ENCODE peak calls at places on chromosomes 4 and X, in ten cellular contexts. R is sigmoid colon, U is AG04450, D is right atrium auricular region, G is lung, Q is heart right ventricle, P is tibial artery, L is cardiac muscle cell, T is neural progenitor cell, F is suprapubic skin. J is an unnamed sample.

GRCh38 chr4:82780398-82781231 is 18.0 kb downstream of the SCD5 start:
- DNase-seq in R (peak), U (no peak), D (peak), G (peak), Q (peak), P (peak), L (peak), T (no peak), F (no peak), J (peak)

GRCh38 chrX:7168366-7168765 is 20.4 kb upstream of the PUDP start:
- DNase-seq in R (no peak), U (no peak), D (no peak), G (no peak), Q (no peak), P (no peak), L (no peak), T (no peak), F (no peak), J (no peak)

GRCh38 chrX:13250831-13251612 is 68.8 kb downstream of the ATXN3L start:
- DNase-seq in R (peak), U (peak), D (peak), G (no peak), Q (peak), P (peak), L (no peak), T (no peak), F (no peak), J (no peak)

GRCh38 chrX:123169247-123169901 is 14.7 kb upstream of the GRIA3 start:
- DNase-seq in R (no peak), U (no peak), D (no peak), G (no peak), Q (no peak), P (no peak), L (no peak), T (no peak), F (no peak), J (no peak)

GRCh38 chr4:79650794-79651431 is 242.9 kb upstream of the GK2 start:
- DNase-seq in R (no peak), U (peak), D (no peak), G (no peak), Q (no peak), P (no peak), L (no peak), T (no peak), F (no peak), J (no peak)

GRCh38 chr4:137543198-137543597 is 10.9 kb upstream of the PCDH18 start:
- DNase-seq in R (no peak), U (no peak), D (no peak), G (no peak), Q (no peak), P (no peak), L (no peak), T (peak), F (no peak), J (no peak)

GRCh38 chr4:178086324-178086723 is 644.1 kb upstream of the AGA start:
- DNase-seq in R (no peak), U (no peak), D (no peak), G (no peak), Q (no peak), P (no peak), L (peak), T (peak), F (no peak), J (no peak)

GRCh38 chr4:54378461-54378860 is 149.4 kb downstream of the PDGFRA start:
- DNase-seq in R (no peak), U (no peak), D (no peak), G (no peak), Q (no peak), P (no peak), L (no peak), T (no peak), F (no peak), J (no peak)

GRCh38 chr4:90187148-90187884 is 60.1 kb downstream of the CCSER1 start:
- DNase-seq in R (no peak), U (no peak), D (no peak), G (no peak), Q (no peak), P (no peak), L (no peak), T (no peak), F (no peak), J (no peak)

GRCh38 chr4:152590179-152591031 is 54.5 kb upstream of the FBXW7 start:
- DNase-seq in R (peak), U (peak), D (no peak), G (no peak), Q (no peak), P (no peak), L (no peak), T (no peak), F (no peak), J (no peak)

GRCh38 chr4:185773419-185773818 is 38.6 kb downstream of the SORBS2 start:
- DNase-seq in R (peak), U (no peak), D (no peak), G (no peak), Q (peak), P (peak), L (peak), T (peak), F (no peak), J (no peak)

GRCh38 chr4:113781439-113782040 is 20.0 kb upstream of the CAMK2D start:
- DNase-seq in R (no peak), U (no peak), D (no peak), G (no peak), Q (no peak), P (no peak), L (peak), T (peak), F (no peak), J (no peak)

GRCh38 chrX:33194289-33194688 is 17.1 kb downstream of the DMD start:
- DNase-seq in R (no peak), U (no peak), D (no peak), G (no peak), Q (no peak), P (no peak), L (no peak), T (no peak), F (no peak), J (no peak)

GRCh38 chr4:2862528-2862927 is 18.9 kb downstream of the ADD1 start:
- DNase-seq in R (no peak), U (no peak), D (no peak), G (no peak), Q (no peak), P (no peak), L (no peak), T (peak), F (no peak), J (no peak)

GRCh38 chrX:1656379-1656778 is 41.5 kb downstream of the ASMT start:
- DNase-seq in R (no peak), U (no peak), D (no peak), G (no peak), Q (no peak), P (no peak), L (no peak), T (no peak), F (no peak), J (no peak)

GRCh38 chrX:1659664-1660461 is 45.0 kb downstream of the ASMT start:
- DNase-seq in R (no peak), U (no peak), D (no peak), G (no peak), Q (no peak), P (peak), L (no peak), T (no peak), F (peak), J (no peak)

GRCh38 chrX:1657367-1658082 is 42.7 kb downstream of the ASMT start:
- DNase-seq in R (no peak), U (no peak), D (no peak), G (no peak), Q (no peak), P (peak), L (peak), T (peak), F (no peak), J (no peak)

GRCh38 chrX:1661048-1661921 is 46.4 kb downstream of the ASMT start:
- DNase-seq in R (no peak), U (no peak), D (no peak), G (peak), Q (no peak), P (peak), L (no peak), T (peak), F (peak), J (no peak)

GRCh38 chrX:1658083-1658463 is 43.2 kb downstream of the ASMT start:
- DNase-seq in R (no peak), U (no peak), D (no peak), G (no peak), Q (no peak), P (peak), L (peak), T (peak), F (no peak), J (no peak)
- H3K4me3 ChIP-seq in R (no peak), U (no peak), D (no peak), G (no peak), Q (no peak), P (no peak), L (no peak), T (no peak), F (no peak), J (no peak)

GRCh38 chr4:98610926-98611325 is 47.5 kb downstream of the TSPAN5 start:
- DNase-seq in R (no peak), U (no peak), D (no peak), G (no peak), Q (no peak), P (no peak), L (no peak), T (no peak), F (no peak), J (no peak)
- TF ChIP-seq CTCF in R (no peak), U (no peak), D (no peak), G (no peak), Q (no peak), P (no peak), L (no peak), T (no peak), F (no peak), J (no peak)

GRCh38 chr4:52643846-52644245 is 15.3 kb downstream of the USP46 start:
- DNase-seq in R (peak), U (peak), D (peak), G (peak), Q (peak), P (peak), L (peak), T (no peak), F (no peak), J (peak)

GRCh38 chr4:52646726-52647125 is 12.4 kb downstream of the USP46 start:
- DNase-seq in R (no peak), U (no peak), D (no peak), G (no peak), Q (no peak), P (no peak), L (no peak), T (no peak), F (no peak), J (no peak)

GRCh38 chr4:52648836-52649235 is 10.3 kb downstream of the USP46 start:
- DNase-seq in R (no peak), U (no peak), D (no peak), G (no peak), Q (no peak), P (no peak), L (no peak), T (no peak), F (no peak), J (no peak)

GRCh38 chr4:52645315-52645714 is 13.8 kb downstream of the USP46 start:
- DNase-seq in R (no peak), U (no peak), D (no peak), G (no peak), Q (no peak), P (no peak), L (no peak), T (no peak), F (no peak), J (no peak)

DNA sequence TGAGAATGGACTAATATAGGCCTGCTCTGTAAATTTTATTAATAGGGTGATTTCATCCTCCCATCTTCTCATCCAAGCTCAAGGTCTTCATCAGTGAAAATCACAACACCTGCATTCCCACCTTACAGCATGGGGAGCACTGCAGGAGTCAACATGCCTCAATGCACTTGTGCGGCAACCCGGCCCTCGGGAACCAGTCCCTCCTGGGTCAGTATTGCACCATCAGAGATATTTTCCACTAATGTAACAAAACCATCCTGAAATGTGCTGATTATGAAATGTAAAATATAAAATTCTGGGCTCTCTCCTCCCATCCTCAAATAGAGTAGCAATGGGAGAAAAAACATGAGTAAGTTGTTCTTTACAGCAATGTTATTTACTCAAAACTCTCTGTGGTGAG is 13.0 kb downstream of the USP46 start:
- DNase-seq in R (no peak), U (no peak), D (no peak), G (no peak), Q (no peak), P (no peak), L (no peak), T (no peak), F (no peak), J (no peak)
- H3K27ac ChIP-seq in R (no peak), U (no peak), D (no peak), G (no peak), Q (no peak), P (no peak), L (no peak), T (no peak), F (no peak), J (no peak)

DNA sequence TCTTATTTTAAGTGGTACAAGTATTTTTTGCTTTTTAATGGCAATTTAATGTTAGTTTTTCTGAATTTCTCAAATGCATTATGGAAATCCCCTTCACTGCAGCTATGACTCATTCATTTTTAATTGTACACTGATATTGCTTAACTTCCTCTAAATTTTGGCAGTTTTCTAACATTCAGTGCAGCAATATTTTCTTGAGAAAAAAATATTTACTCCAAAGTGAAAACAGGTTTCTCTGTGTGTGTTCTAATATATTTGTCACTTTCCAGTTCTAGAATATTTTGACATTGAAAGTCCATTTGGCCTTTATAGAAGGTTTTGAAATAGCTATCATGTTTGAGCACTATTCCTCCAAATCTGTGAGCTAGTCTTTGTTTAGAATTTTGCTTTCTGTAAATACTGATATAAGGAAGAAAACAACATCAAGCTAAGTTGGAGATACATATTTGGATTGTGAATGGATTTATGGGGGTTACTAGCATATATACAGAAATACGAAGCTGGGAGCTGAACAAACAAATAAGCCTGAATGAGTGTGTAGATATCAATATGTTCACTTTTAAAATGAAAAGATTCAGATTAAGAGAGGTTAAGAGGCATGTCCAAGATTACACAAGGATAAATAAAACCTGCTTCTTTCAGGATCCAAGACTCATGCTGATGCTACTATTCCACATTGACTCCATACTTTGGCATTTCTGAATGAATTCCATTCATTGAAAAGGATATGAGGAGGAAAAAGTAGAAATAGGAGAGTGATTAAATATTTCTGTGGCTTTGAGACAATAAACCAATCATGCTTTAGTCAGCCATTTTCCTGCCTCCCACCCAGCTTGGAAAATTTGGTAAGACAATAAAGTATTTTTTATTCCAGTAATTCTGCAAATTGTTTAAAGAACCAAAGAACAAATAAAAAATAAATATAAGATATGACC is 57.4 kb upstream of the SLIT2 start:
- DNase-seq in R (no peak), U (peak), D (no peak), G (no peak), Q (no peak), P (no peak), L (no peak), T (no peak), F (no peak), J (no peak)
- H3K4me3 ChIP-seq in R (no peak), U (no peak), D (no peak), G (no peak), Q (no peak), P (no peak), L (no peak), T (no peak), F (no peak), J (no peak)

GRCh38 chrX:103415528-103415927 is 39.2 kb downstream of the BEX3 start:
- DNase-seq in R (no peak), U (no peak), D (no peak), G (no peak), Q (no peak), P (no peak), L (no peak), T (no peak), F (no peak), J (no peak)

GRCh38 chrX:103414561-103414960 is 38.2 kb downstream of the BEX3 start:
- DNase-seq in R (no peak), U (no peak), D (no peak), G (no peak), Q (no peak), P (no peak), L (no peak), T (no peak), F (no peak), J (no peak)

GRCh38 chrX:103417370-103417769 is 41.0 kb downstream of the BEX3 start:
- DNase-seq in R (no peak), U (no peak), D (no peak), G (no peak), Q (no peak), P (no peak), L (no peak), T (no peak), F (no peak), J (no peak)

GRCh38 chrX:103415068-103415467 is 38.7 kb downstream of the BEX3 start:
- DNase-seq in R (no peak), U (no peak), D (no peak), G (no peak), Q (no peak), P (no peak), L (no peak), T (no peak), F (no peak), J (no peak)

DNA sequence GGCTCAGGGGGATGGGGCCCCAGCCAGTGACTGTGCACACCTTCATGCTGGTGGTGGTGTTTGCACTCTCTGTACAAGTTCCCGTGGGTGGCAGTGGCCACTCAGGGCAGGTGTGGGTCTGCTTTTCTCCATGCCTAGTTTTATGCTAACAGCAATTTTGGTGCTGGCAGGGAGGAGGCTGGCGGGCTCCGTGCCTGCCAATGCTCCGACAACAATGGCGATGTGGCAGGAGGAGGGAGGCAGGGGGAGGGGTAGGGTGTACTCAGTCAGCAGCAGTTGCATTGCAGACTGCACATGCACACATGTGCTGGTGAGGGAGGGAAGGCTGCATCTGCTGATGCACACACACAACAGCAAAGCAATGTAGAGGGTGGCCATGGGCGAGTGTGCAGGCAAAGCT is 37.6 kb downstream of the BEX3 start:
- DNase-seq in R (no peak), U (no peak), D (no peak), G (no peak), Q (no peak), P (no peak), L (no peak), T (no peak), F (no peak), J (peak)
- TF ChIP-seq CTCF in R (no peak), U (no peak), D (no peak), G (no peak), Q (no peak), P (no peak), L (no peak), T (no peak), F (no peak), J (no peak)

GRCh38 chr4:6460876-6461275 is 11.5 kb downstream of the PPP2R2C start:
- DNase-seq in R (peak), U (no peak), D (no peak), G (no peak), Q (no peak), P (peak), L (no peak), T (no peak), F (peak), J (no peak)
- H3K27ac ChIP-seq in R (no peak), U (no peak), D (no peak), G (no peak), Q (no peak), P (no peak), L (no peak), T (no peak), F (no peak), J (peak)

DNA sequence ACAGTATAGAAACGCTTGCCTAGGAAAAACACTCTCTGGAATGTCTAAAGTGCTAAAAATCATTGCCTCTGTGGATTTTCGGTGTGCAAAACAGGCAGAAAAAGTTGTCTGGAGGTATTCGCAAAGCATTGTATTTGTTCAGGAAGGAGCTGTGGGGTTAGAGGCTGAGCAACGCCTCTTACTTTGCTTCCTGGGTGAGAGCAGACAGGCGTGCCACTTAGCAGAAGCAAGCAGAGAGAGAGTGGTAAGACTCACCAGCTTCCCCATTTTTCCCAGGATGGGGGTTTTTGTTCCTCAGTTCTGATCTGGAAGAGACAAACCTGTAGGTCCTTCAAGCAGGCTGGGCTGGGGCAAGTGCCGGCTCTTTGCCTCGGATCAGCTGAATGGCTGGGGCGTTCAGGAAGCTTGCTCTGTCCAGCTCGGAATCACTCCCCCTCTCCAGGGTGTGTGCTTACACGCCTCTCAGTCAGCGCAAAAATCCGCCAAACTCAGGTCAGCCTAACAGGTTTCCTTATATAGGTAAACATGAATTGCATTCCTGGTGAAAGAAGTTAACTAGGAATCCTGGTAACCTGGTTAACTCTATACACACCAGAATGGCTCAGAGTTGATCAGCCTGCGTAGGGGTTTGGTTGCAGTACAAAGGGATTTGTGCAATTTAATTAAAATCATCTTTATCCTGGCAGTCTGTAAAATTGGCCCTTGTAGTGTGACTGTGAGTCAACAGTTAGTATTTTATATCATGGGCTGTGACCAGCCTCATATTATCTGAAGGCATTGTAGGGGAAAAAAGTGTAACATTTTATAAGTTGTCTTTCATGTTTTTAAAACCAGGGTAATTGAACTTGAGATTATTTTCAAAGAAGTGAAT is 213.1 kb upstream of the MID1 start:
- DNase-seq in R (peak), U (no peak), D (no peak), G (peak), Q (peak), P (peak), L (peak), T (peak), F (peak), J (no peak)
- H3K4me3 ChIP-seq in R (peak), U (no peak), D (peak), G (no peak), Q (peak), P (peak), L (peak), T (peak), F (peak), J (no peak)

DNA sequence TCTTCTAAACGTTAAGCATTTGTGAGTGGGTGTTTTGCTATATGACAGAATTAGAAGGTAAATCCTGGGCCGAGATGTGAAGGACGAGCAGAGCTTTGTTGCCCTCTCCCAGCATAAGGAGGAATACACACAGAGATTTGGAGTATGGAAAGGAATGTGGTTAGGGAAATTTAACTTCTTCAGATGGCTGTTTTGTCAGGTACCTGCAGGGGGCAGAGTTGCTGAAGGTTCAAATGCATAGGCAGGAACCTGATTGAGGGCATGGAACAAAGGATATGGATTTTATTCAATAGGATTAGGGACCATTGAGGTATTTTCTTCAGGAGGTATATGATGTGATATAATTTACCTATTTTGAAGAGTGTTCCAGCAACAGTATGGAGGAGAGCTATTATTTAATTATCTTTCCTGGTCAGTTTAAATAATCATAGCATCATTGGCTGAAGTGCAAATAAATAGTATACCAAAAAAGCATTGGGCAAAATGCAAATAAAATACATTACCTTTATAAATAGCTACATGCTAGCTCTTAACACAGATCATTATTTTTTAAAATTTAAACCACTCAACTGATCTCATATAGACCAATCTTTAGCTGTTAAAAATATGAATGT is 143.6 kb downstream of the SLIT2 start:
- DNase-seq in R (no peak), U (no peak), D (no peak), G (no peak), Q (no peak), P (no peak), L (peak), T (peak), F (no peak), J (no peak)
- TF ChIP-seq CTCF in R (no peak), U (peak), D (no peak), G (peak), Q (peak), P (no peak), L (peak), T (peak), F (no peak), J (peak)

J was measured in dorsolateral prefrontal cortex.